ENCODE peak calls at places on chromosomes 1 and 21, in seven cellular contexts. J is fibroblast of mammary gland, E is uterus, C is fibroblast of lung, F is adrenal gland, R is astrocyte of the spinal cord, V is cardiac fibroblast. O is an unnamed sample.

GRCh38 chr1:204979306-204979705 is 63.7 kb upstream of the CNTN2 start:
- DNase-seq in E (no peak), V (no peak), J (no peak), R (no peak), F (no peak), C (no peak), O (no peak)

GRCh38 chr1:23960291-23960718 is 677 bp downstream of the PNRC2 start:
- DNase-seq in F (no peak), V (peak; percentile 52), E (no peak), R (peak; percentile 54), C (no peak), J (peak; percentile 31), O (peak; percentile 49)

GRCh38 chr1:69284508-69284907 is 283.2 kb upstream of the LRRC7 start:
- DNase-seq in F (no peak), J (no peak), E (no peak), C (no peak), R (no peak), V (no peak), O (no peak)

GRCh38 chr1:218164930-218165686 is 120.0 kb upstream of the RRP15 start:
- DNase-seq in C (peak; percentile 11), E (no peak), J (no peak), R (peak; percentile 12), V (peak; percentile 1), F (no peak), O (no peak)

GRCh38 chr1:44217809-44218410 is 4.6 kb downstream of the DMAP1 start:
- DNase-seq in F (peak; percentile 76), R (peak; percentile 54), J (peak; percentile 74), E (peak; percentile 80), C (peak; percentile 63), V (peak; percentile 74), O (peak; percentile 55)

GRCh38 chr1:182357913-182358312 is 33.7 kb downstream of the GLUL start:
- DNase-seq in V (no peak), R (no peak), E (no peak), F (no peak), C (no peak), J (no peak), O (no peak)

GRCh38 chr21:38567577-38568360 is 69.5 kb upstream of the ERG start:
- DNase-seq in R (peak; percentile 50), V (peak; percentile 18), J (peak; percentile 33), E (no peak), C (peak; percentile 8), F (no peak), O (peak; percentile 69)

GRCh38 chr21:36117276-36117675 is 17.6 kb upstream of the CBR3 start:
- DNase-seq in E (no peak), V (no peak), F (no peak), R (no peak), C (no peak), J (no peak), O (no peak)

GRCh38 chr1:10909697-10910489 is 102.6 kb upstream of the TARDBP start:
- DNase-seq in F (peak; percentile 31), J (peak; percentile 17), E (no peak), V (no peak), C (no peak), R (no peak), O (no peak)

GRCh38 chr21:46323227-46323709 is 402 bp downstream of the C21orf58 start:
- DNase-seq in C (no peak), R (no peak), F (peak; percentile 24), E (no peak), V (peak; percentile 10), J (no peak), O (no peak)

GRCh38 chr21:46325073-46325912 is 1.3 kb downstream of the PCNT start:
- DNase-seq in C (peak; percentile 40), R (peak; percentile 51), V (peak; percentile 58), J (peak; percentile 40), F (peak; percentile 54), E (peak; percentile 28), O (peak; percentile 37)

GRCh38 chr21:46326110-46326703 is 2.3 kb downstream of the PCNT start:
- DNase-seq in J (no peak), R (no peak), F (no peak), V (no peak), E (no peak), C (no peak), O (no peak)

GRCh38 chr21:46323710-46324389 is at the start of the genes C21orf58 and PCNT:
- DNase-seq in V (peak; percentile 99), C (peak; percentile 97), R (peak; percentile 98), E (peak; percentile 96), F (peak; percentile 98), J (peak; percentile 96), O (peak; percentile 97)

GRCh38 chr21:46324390-46325072 is 575 bp downstream of the PCNT start:
- DNase-seq in C (peak; percentile 80), F (peak; percentile 84), J (peak; percentile 69), E (peak; percentile 83), R (peak; percentile 78), V (peak; percentile 91), O (peak; percentile 78)
- TF ChIP-seq CTCF in C (no peak), F (no peak), J (no peak), E (no peak), R (peak; percentile 14), V (no peak), O (no peak)

GRCh38 chr1:201310986-201311355 is 27.7 kb downstream of the PKP1 start:
- DNase-seq in E (peak; percentile 22), F (no peak), C (peak; percentile 42), J (no peak), R (peak; percentile 13), V (peak; percentile 34), O (peak; percentile 29)
- H3K4me3 ChIP-seq in E (no peak overlapping the region), F (no peak overlapping the region), C (no peak overlapping the region), J (no peak overlapping the region), R (no peak overlapping the region), V (no peak overlapping the region), O (no peak overlapping the region)

GRCh38 chr1:31939484-31940329 is 1.5 kb upstream of the PTP4A2 start:
- DNase-seq in R (peak; percentile 92), J (peak; percentile 92), F (peak; percentile 89), C (peak; percentile 83), V (peak; percentile 86), E (peak; percentile 80), O (peak; percentile 66)
- TF ChIP-seq CTCF in R (peak; percentile 66), J (peak; percentile 66), F (peak; percentile 65), C (peak; percentile 52), V (peak; percentile 55), E (peak; percentile 15), O (peak; percentile 56)

GRCh38 chr1:114758251-114758832 is 558 bp upstream of the CSDE1 start:
- DNase-seq in F (no peak), V (no peak), C (no peak), E (no peak), R (peak; percentile 8), J (peak; percentile 30), O (no peak)
- H3K4me3 ChIP-seq in F (peak overlapping the region; percentile 81), V (peak overlapping the region; percentile 99), C (peak overlapping the region; percentile 100), E (peak overlapping the region; percentile 96), R (peak overlapping the region; percentile 88), J (peak overlapping the region; percentile 94), O (peak overlapping the region; percentile 100)

GRCh38 chr1:18232052-18232451 is 124.5 kb downstream of the IGSF21 start:
- DNase-seq in C (no peak), R (no peak), F (no peak), E (no peak), J (peak; percentile 1), V (no peak), O (no peak)
- TF ChIP-seq CTCF in C (peak; percentile 43), R (peak; percentile 44), F (no peak), E (no peak), J (peak; percentile 53), V (peak; percentile 42), O (peak; percentile 26)

DNA sequence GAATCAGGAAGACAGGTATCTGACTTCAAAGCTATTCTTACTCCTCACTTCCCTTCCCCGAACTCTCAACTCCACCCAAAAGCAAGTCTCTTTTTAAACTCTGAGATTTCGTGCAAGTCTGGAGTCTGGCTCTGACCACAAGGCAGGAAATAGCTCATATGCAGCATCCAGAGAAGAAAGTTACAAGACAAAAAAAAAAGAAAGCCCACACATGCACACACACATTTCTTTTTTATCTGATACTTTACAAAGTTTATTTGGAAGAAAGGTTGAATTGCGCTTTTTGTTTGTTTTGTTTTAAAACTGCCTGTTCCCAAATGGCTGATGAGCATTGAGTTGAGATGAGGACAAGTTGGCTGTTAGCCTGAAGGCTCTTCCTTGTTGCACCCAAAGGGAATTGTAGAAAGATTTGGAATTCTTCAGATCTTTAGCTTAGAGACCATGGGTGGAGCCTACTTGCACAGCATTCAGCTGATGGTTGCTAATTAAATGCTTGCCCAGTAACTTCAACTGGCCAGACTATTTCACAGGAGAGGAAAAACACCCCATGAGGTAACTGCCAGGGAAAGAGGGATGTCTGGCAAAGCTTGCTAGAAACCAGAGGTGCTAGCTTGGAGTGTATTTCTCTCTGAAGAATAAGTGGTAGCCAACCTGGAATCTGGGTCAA is 490.3 kb downstream of the TTLL7 start:
- DNase-seq in C (peak; percentile 91), F (peak; percentile 20), R (peak; percentile 60), E (peak; percentile 11), J (peak; percentile 93), V (peak; percentile 86), O (peak; percentile 84)
- H3K4me3 ChIP-seq in C (no peak overlapping the region), F (no peak overlapping the region), R (no peak overlapping the region), E (no peak overlapping the region), J (no peak overlapping the region), V (no peak overlapping the region), O (peak overlapping the region; percentile 2)

DNA sequence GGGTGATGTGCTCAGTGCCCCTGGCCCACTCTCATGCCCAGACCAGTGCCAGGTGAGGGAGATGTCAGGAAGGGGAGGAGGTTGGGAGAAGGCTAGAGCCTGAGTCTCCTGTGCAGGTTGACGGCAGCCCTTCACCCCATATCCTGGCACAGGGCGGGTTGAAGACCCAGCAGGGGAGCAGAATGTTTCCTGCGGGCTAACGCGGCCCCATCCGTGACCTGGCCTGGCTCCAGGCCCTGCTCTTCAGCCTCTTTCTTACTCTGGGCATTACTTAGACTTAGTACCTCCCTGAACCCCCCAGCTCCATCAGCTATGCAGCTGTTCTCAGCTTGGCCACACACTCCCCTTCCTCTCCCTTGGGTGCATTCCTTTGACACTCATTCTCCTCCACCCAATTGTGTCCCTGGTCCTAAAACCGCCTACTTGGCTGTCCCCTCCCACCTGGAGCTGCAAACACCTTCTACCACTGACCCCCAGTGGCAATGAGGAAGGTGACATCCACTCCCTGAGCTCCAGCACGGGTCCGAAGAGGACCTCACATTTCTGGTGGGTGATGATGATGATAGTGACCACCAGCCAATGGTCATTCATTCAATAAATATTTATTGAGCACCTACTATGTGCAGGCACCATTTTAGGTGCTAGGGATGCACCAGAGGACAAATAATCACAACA is 179.0 kb downstream of the PTPRU start:
- DNase-seq in C (no peak), E (no peak), V (no peak), F (no peak), R (no peak), J (peak; percentile 7), O (no peak)
- TF ChIP-seq CTCF in C (no peak), E (no peak), V (no peak), F (no peak), R (no peak), J (no peak), O (no peak)

O was measured in AG10803.